ENCODE peak calls at places on chromosomes 6 and 20, in six cellular contexts. One of them, this sample, is unnamed.

GRCh38 chr20:22692119-22692475 is 107.7 kb upstream of the FOXA2 start:
- DNase-seq in HepG2: no peak
- DNase-seq in H1: no peak
- DNase-seq in HCT116: no peak
- DNase-seq in K562: no peak
- DNase-seq in GM12878: no peak
- DNase-seq in this sample: no peak

GRCh38 chr6:13038315-13039261 is 289.7 kb downstream of the TBC1D7 start:
- DNase-seq in K562: no peak
- DNase-seq in H1: no peak
- DNase-seq in GM12878: no peak
- DNase-seq in HCT116: no peak
- DNase-seq in HepG2: no peak
- DNase-seq in this sample: no peak

GRCh38 chr6:162917506-162917905 is 189.7 kb downstream of the PACRG start:
- DNase-seq in K562: no peak
- DNase-seq in HCT116: no peak
- DNase-seq in H1: no peak
- DNase-seq in GM12878: no peak
- DNase-seq in HepG2: no peak
- DNase-seq in this sample: peak

GRCh38 chr6:137106183-137106582 is 61.4 kb upstream of the IL20RA start:
- DNase-seq in K562: no peak
- DNase-seq in H1: no peak
- DNase-seq in GM12878: no peak
- DNase-seq in HCT116: no peak
- DNase-seq in HepG2: no peak
- DNase-seq in this sample: no peak

GRCh38 chr6:42831237-42831636 is 48.2 kb upstream of the RPL7L1 start:
- DNase-seq in H1: no peak
- DNase-seq in HepG2: no peak
- DNase-seq in HCT116: no peak
- DNase-seq in K562: no peak
- DNase-seq in GM12878: no peak
- DNase-seq in this sample: no peak

GRCh38 chr20:43767686-43768474 is 41.1 kb upstream of the GTSF1L start:
- DNase-seq in H1: no peak
- DNase-seq in HepG2: no peak
- DNase-seq in HCT116: no peak
- DNase-seq in K562: no peak
- DNase-seq in GM12878: no peak
- DNase-seq in this sample: peak

GRCh38 chr6:168083142-168083885 is 4.3 kb upstream of the FRMD1 start:
- DNase-seq in HCT116: no peak
- DNase-seq in K562: no peak
- DNase-seq in HepG2: no peak
- DNase-seq in GM12878: no peak
- DNase-seq in H1: no peak
- DNase-seq in this sample: no peak

GRCh38 chr20:17617212-17617867 is 47.5 kb downstream of the DSTN start:
- DNase-seq in GM12878: no peak
- DNase-seq in K562: peak
- DNase-seq in HepG2: peak
- DNase-seq in HCT116: peak
- DNase-seq in H1: no peak
- DNase-seq in this sample: peak

GRCh38 chr6:38775870-38776269 is 60.8 kb downstream of the DNAH8 start:
- DNase-seq in K562: no peak
- DNase-seq in GM12878: no peak
- DNase-seq in H1: no peak
- DNase-seq in HepG2: no peak
- DNase-seq in HCT116: no peak
- DNase-seq in this sample: no peak
- H2AFZ ChIP-seq in K562: no peak
- H2AFZ ChIP-seq in GM12878: peak
- H2AFZ ChIP-seq in H1: no peak
- H2AFZ ChIP-seq in HepG2: no peak
- H2AFZ ChIP-seq in HCT116: no peak
- H2AFZ ChIP-seq in this sample: no peak

GRCh38 chr20:1211954-1212497 is 8.8 kb downstream of the C20orf202 start:
- DNase-seq in HepG2: no peak
- DNase-seq in K562: no peak
- DNase-seq in GM12878: no peak
- DNase-seq in H1: no peak
- DNase-seq in HCT116: no peak
- DNase-seq in this sample: no peak

GRCh38 chr20:1212607-1213396 is 9.5 kb downstream of the C20orf202 start:
- DNase-seq in H1: peak
- DNase-seq in K562: peak
- DNase-seq in GM12878: no peak
- DNase-seq in HCT116: peak
- DNase-seq in HepG2: peak
- DNase-seq in this sample: peak

GRCh38 chr20:1214838-1215261 is 11.0 kb upstream of the RAD21L1 start:
- DNase-seq in HepG2: no peak
- DNase-seq in H1: no peak
- DNase-seq in GM12878: no peak
- DNase-seq in HCT116: no peak
- DNase-seq in K562: peak
- DNase-seq in this sample: no peak

GRCh38 chr20:1210501-1210900 is 7.2 kb downstream of the C20orf202 start:
- DNase-seq in H1: no peak
- DNase-seq in K562: no peak
- DNase-seq in HepG2: no peak
- DNase-seq in GM12878: no peak
- DNase-seq in HCT116: no peak
- DNase-seq in this sample: no peak

GRCh38 chr20:1215386-1216170 is 10.3 kb upstream of the RAD21L1 start:
- DNase-seq in K562: peak
- DNase-seq in HCT116: no peak
- DNase-seq in H1: no peak
- DNase-seq in GM12878: no peak
- DNase-seq in HepG2: no peak
- DNase-seq in this sample: no peak
- TF ChIP-seq JUND in K562: peak
- TF ChIP-seq JUND in HCT116: no peak
- TF ChIP-seq JUND in H1: no peak
- TF ChIP-seq JUND in GM12878: no peak
- TF ChIP-seq JUND in HepG2: no peak
- TF ChIP-seq JUND in this sample: no peak

GRCh38 chr6:158519354-158519753 is 40.5 kb upstream of the TMEM181 start:
- DNase-seq in HCT116: no peak
- DNase-seq in H1: no peak
- DNase-seq in HepG2: no peak
- DNase-seq in GM12878: no peak
- DNase-seq in K562: no peak
- DNase-seq in this sample: no peak

GRCh38 chr6:158517038-158517437 is 42.9 kb upstream of the TMEM181 start:
- DNase-seq in GM12878: no peak
- DNase-seq in H1: no peak
- DNase-seq in HepG2: no peak
- DNase-seq in K562: no peak
- DNase-seq in HCT116: no peak
- DNase-seq in this sample: no peak

GRCh38 chr6:158518196-158519127 is 41.4 kb upstream of the TMEM181 start:
- DNase-seq in HCT116: peak
- DNase-seq in K562: peak
- DNase-seq in H1: no peak
- DNase-seq in HepG2: peak
- DNase-seq in GM12878: peak
- DNase-seq in this sample: peak

GRCh38 chr6:158516098-158516497 is 43.8 kb upstream of the TMEM181 start:
- DNase-seq in K562: no peak
- DNase-seq in HCT116: no peak
- DNase-seq in GM12878: no peak
- DNase-seq in H1: no peak
- DNase-seq in HepG2: no peak
- DNase-seq in this sample: no peak

DNA sequence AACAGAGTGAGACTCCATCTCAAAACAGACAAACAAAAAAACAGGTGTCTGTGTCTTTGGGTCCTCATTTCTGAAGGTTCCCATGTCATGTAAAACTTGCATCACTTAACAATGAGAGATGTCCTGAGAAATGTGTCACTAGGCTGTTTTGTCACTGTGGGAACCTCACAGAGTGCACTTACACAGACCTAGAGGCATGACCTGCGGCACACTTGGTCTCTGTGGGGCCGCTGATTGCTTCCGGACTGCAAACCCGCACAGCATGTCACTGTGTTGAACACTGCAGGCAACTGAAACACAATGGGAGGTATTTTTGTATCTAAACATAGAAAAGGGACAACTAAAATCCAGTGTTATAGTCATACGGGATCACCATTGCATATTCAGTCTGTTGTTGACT is 42.3 kb upstream of the TMEM181 start:
- DNase-seq in H1: no peak
- DNase-seq in HCT116: no peak
- DNase-seq in GM12878: peak
- DNase-seq in K562: no peak
- DNase-seq in HepG2: no peak
- DNase-seq in this sample: no peak
- H2AFZ ChIP-seq in H1: no peak
- H2AFZ ChIP-seq in HCT116: no peak
- H2AFZ ChIP-seq in GM12878: no peak
- H2AFZ ChIP-seq in K562: no peak
- H2AFZ ChIP-seq in HepG2: no peak
- H2AFZ ChIP-seq in this sample: peak

GRCh38 chr6:100363651-100364050 is 101.1 kb downstream of the SIM1 start:
- DNase-seq in GM12878: no peak
- DNase-seq in HCT116: no peak
- DNase-seq in K562: no peak
- DNase-seq in HepG2: no peak
- DNase-seq in H1: no peak
- DNase-seq in this sample: no peak

GRCh38 chr6:100371591-100371990 is 93.1 kb downstream of the SIM1 start:
- DNase-seq in GM12878: no peak
- DNase-seq in H1: no peak
- DNase-seq in K562: no peak
- DNase-seq in HepG2: no peak
- DNase-seq in HCT116: no peak
- DNase-seq in this sample: no peak

GRCh38 chr6:100370265-100370664 is 94.5 kb downstream of the SIM1 start:
- DNase-seq in H1: no peak
- DNase-seq in HCT116: no peak
- DNase-seq in HepG2: no peak
- DNase-seq in GM12878: no peak
- DNase-seq in K562: peak
- DNase-seq in this sample: no peak

GRCh38 chr6:100372326-100372725 is 92.4 kb downstream of the SIM1 start:
- DNase-seq in HCT116: no peak
- DNase-seq in HepG2: no peak
- DNase-seq in GM12878: no peak
- DNase-seq in K562: no peak
- DNase-seq in H1: no peak
- DNase-seq in this sample: no peak

DNA sequence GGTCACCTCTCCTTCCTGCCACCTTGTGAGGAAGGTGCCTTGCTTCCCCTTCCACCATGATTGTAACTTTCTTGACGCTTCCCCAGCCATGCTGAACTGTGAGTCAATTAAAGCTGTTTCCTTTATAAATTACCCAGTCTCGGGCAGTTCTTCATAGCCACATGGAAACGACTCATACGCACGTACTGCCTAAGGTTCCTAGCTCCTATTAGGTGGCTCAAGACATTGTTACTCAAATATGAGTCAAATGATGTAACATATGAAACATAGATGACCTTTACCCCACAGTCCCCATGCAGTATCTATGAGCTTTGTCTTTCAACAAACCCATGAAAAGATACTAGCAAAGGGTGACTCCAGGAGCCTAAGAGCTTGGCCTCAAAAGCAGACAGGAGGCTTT is 98.3 kb downstream of the SIM1 start:
- DNase-seq in GM12878: no peak
- DNase-seq in HepG2: no peak
- DNase-seq in H1: no peak
- DNase-seq in K562: no peak
- DNase-seq in HCT116: peak
- DNase-seq in this sample: no peak
- TF ChIP-seq JUND in GM12878: no peak
- TF ChIP-seq JUND in HepG2: no peak
- TF ChIP-seq JUND in H1: no peak
- TF ChIP-seq JUND in K562: no peak
- TF ChIP-seq JUND in HCT116: no peak
- TF ChIP-seq JUND in this sample: no peak

GRCh38 chr6:3844097-3844463 is 5.1 kb upstream of the FAM50B start:
- DNase-seq in GM12878: no peak
- DNase-seq in HepG2: no peak
- DNase-seq in HCT116: no peak
- DNase-seq in H1: no peak
- DNase-seq in K562: no peak
- DNase-seq in this sample: no peak
- H2AFZ ChIP-seq in GM12878: no peak
- H2AFZ ChIP-seq in HepG2: no peak
- H2AFZ ChIP-seq in HCT116: no peak
- H2AFZ ChIP-seq in H1: no peak
- H2AFZ ChIP-seq in K562: no peak
- H2AFZ ChIP-seq in this sample: peak

DNA sequence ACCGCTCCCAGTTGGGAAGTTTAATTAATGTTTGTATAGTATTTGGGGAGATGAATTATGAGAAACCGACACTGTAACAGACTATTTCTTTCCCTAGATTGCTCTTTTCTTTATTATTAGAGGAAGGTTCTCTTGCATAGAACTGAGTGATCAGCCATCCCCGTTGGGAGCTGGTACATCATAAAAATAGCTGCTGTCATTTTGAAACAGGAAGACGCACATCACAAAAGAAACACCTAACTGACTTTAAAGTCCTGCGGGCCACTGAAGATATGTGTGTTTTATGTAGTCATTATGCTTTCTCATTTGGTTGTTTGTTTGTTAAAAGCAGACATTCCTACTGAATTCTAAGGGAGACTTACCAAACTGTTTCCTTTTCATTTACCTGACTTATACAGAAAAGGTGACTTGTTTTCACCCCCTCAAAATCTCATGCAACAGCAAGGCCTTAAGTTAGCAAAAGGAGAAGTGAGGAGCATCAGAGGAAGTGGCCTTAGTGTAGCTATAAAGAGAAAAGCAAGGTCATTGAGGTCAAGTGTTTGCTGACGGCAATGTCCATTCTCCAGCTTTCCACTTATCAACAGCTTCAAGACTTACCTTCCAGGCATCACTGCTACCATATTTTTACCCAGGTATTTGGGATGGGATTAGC is 91.0 kb downstream of the PKHD1 start:
- DNase-seq in HepG2: no peak
- DNase-seq in K562: no peak
- DNase-seq in HCT116: no peak
- DNase-seq in GM12878: peak
- DNase-seq in H1: no peak
- DNase-seq in this sample: no peak
- TF ChIP-seq JUND in HepG2: no peak
- TF ChIP-seq JUND in K562: no peak
- TF ChIP-seq JUND in HCT116: no peak
- TF ChIP-seq JUND in GM12878: no peak
- TF ChIP-seq JUND in H1: no peak
- TF ChIP-seq JUND in this sample: no peak

GRCh38 chr20:12977634-12978394 is 31.0 kb upstream of the SPTLC3 start:
- DNase-seq in H1: no peak
- DNase-seq in HCT116: no peak
- DNase-seq in K562: no peak
- DNase-seq in GM12878: no peak
- DNase-seq in HepG2: peak
- DNase-seq in this sample: no peak
- H2AFZ ChIP-seq in H1: no peak
- H2AFZ ChIP-seq in HCT116: no peak
- H2AFZ ChIP-seq in K562: no peak
- H2AFZ ChIP-seq in GM12878: no peak
- H2AFZ ChIP-seq in HepG2: no peak
- H2AFZ ChIP-seq in this sample: no peak